ENCODE peak calls at places on chromosomes 7 and 10, in five cellular contexts. S, V, R, E and H are unnamed samples.
A peak's percentile ranks its signal among the peaks of the same experiment; 100 is the strongest.

GRCh38 chr7:127618042-127618441 is at the start of gene PAX4:
- DNase-seq in S (no peak), V (no peak), R (no peak), E (no peak), H (no peak)

GRCh38 chr10:32956365-32957197 is 1.4 kb downstream of the ITGB1 start:
- DNase-seq in S (no peak), V (no peak), R (no peak), E (no peak), H (no peak)

GRCh38 chr10:72075184-72076115 is 12.9 kb downstream of the SPOCK2 start:
- DNase-seq in S (no peak), V (no peak), R (no peak), E (no peak), H (no peak)

GRCh38 chr10:121375201-121375600 is 223.0 kb downstream of the FGFR2 start:
- DNase-seq in S (no peak), V (no peak), R (no peak), E (no peak), H (no peak)

GRCh38 chr10:37682617-37683016 is 174.8 kb downstream of the ZNF248 start:
- DNase-seq in S (no peak), V (no peak), R (no peak), E (no peak), H (no peak)

GRCh38 chr7:98399903-98400537 is 870 bp downstream of the BAIAP2L1 start:
- DNase-seq in S (no peak), V (no peak), R (peak; percentile 24), E (no peak), H (peak; percentile 39)

GRCh38 chr7:142873281-142873784 is 12.2 kb downstream of the TRPV6 start:
- DNase-seq in S (peak; percentile 75), V (no peak), R (peak; percentile 3), E (no peak), H (peak; percentile 7)

GRCh38 chr10:78327778-78328591 is 294.3 kb downstream of the RPS24 start:
- DNase-seq in S (peak; percentile 18), V (no peak), R (no peak), E (no peak), H (no peak)

GRCh38 chr10:33801705-33802104 is 467.2 kb upstream of the NRP1 start:
- DNase-seq in S (no peak), V (no peak), R (peak; percentile 25), E (no peak), H (no peak)

GRCh38 chr10:133012573-133013359 is 70.4 kb upstream of the CFAP46 start:
- DNase-seq in S (no peak), V (no peak), R (no peak), E (no peak), H (no peak)